ENCODE peak calls at places on chromosomes 11 and 22, in six cellular contexts. One of them, this sample, is unnamed.

GRCh38 chr11:126423743-126424142 is 68.3 kb downstream of the ST3GAL4 start:
- DNase-seq in adrenal gland: peak; percentile 88
- DNase-seq in A549: no peak
- DNase-seq in prostate gland: no peak
- DNase-seq in dorsolateral prefrontal cortex: no peak
- DNase-seq in lower leg skin: no peak
- DNase-seq in this sample: no peak

GRCh38 chr11:8374716-8375115 is 111.0 kb upstream of the LMO1 start:
- DNase-seq in A549: no peak
- DNase-seq in lower leg skin: no peak
- DNase-seq in dorsolateral prefrontal cortex: no peak
- DNase-seq in prostate gland: no peak
- DNase-seq in adrenal gland: no peak
- DNase-seq in this sample: no peak

GRCh38 chr11:32435947-32436750 is 810 bp upstream of the WT1 start:
- DNase-seq in adrenal gland: no peak
- DNase-seq in lower leg skin: no peak
- DNase-seq in dorsolateral prefrontal cortex: no peak
- DNase-seq in A549: no peak
- DNase-seq in prostate gland: no peak
- DNase-seq in this sample: no peak

GRCh38 chr11:129723146-129723963 is 92.3 kb upstream of the TMEM45B start:
- DNase-seq in A549: no peak
- DNase-seq in lower leg skin: peak; percentile 81
- DNase-seq in adrenal gland: no peak
- DNase-seq in prostate gland: no peak
- DNase-seq in dorsolateral prefrontal cortex: no peak
- DNase-seq in this sample: no peak

GRCh38 chr11:65362320-65362931 is 7.9 kb downstream of the TIGD3 start:
- DNase-seq in dorsolateral prefrontal cortex: no peak
- DNase-seq in A549: no peak
- DNase-seq in lower leg skin: no peak
- DNase-seq in prostate gland: no peak
- DNase-seq in adrenal gland: no peak
- DNase-seq in this sample: no peak

GRCh38 chr22:36986242-36986821 is 32.9 kb downstream of the TST start:
- DNase-seq in A549: no peak
- DNase-seq in lower leg skin: peak; percentile 63
- DNase-seq in adrenal gland: no peak
- DNase-seq in dorsolateral prefrontal cortex: no peak
- DNase-seq in prostate gland: no peak
- DNase-seq in this sample: no peak

GRCh38 chr11:12287374-12288211 is 89.8 kb upstream of the PARVA start:
- DNase-seq in dorsolateral prefrontal cortex: no peak
- DNase-seq in adrenal gland: peak; percentile 86
- DNase-seq in A549: peak; percentile 97
- DNase-seq in prostate gland: peak; percentile 8
- DNase-seq in lower leg skin: peak; percentile 88
- DNase-seq in this sample: peak; percentile 86

GRCh38 chr11:119055901-119056300 is 1.1 kb downstream of the HYOU1 start:
- DNase-seq in A549: peak; percentile 57
- DNase-seq in prostate gland: no peak
- DNase-seq in adrenal gland: no peak
- DNase-seq in dorsolateral prefrontal cortex: no peak
- DNase-seq in lower leg skin: no peak
- DNase-seq in this sample: no peak

GRCh38 chr22:48807155-48807554 is 1020.5 kb downstream of the BRD1 start:
- DNase-seq in prostate gland: no peak
- DNase-seq in dorsolateral prefrontal cortex: peak; percentile 24
- DNase-seq in lower leg skin: peak; percentile 83
- DNase-seq in adrenal gland: no peak
- DNase-seq in A549: no peak
- DNase-seq in this sample: peak; percentile 81

DNA sequence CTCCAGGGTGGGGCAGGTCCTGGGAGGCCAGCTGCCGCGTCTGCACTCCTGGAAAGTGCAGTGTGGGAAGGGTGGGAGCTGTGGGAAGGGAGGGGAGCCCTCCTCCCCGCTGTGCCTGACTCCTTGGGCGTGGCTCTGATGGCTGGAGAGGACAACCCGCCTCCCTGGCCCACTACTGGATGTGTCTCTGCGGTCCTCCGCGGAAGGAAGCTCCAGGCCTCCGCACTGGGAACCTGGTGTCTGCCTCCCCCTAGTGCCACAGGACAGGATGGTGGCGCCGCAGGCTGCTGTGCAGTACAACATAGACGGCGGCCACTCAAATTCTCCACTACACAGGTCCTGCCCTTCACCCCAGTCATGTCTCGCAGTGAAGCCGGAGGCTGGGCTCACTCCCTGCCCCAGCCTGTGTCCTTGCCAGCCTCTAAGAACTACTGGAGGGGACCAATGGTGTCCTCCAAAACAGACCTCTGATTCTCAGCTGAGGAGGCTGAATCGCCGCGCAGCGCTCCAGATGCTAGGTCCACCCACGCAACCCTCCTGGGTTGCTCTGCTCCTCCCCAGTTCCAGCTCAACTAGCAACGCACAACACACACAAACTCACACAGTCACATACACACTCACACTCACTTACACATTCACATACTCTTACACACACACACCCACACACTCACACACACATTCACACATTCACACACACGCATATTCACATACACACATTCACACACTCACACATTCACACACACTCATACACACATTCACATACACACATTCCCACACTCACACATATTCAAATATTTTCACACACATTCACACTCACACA is 12.4 kb upstream of the DSCAML1 start:
- DNase-seq in adrenal gland: peak; percentile 56
- DNase-seq in lower leg skin: no peak
- DNase-seq in dorsolateral prefrontal cortex: peak; percentile 80
- DNase-seq in prostate gland: peak; percentile 19
- DNase-seq in A549: peak; percentile 86
- DNase-seq in this sample: no peak
- TF ChIP-seq CTCF in adrenal gland: peak; percentile 18
- TF ChIP-seq CTCF in lower leg skin: no peak
- TF ChIP-seq CTCF in dorsolateral prefrontal cortex: peak; percentile 83
- TF ChIP-seq CTCF in prostate gland: no peak
- TF ChIP-seq CTCF in A549: peak; percentile 57
- TF ChIP-seq CTCF in this sample: peak; percentile 55

GRCh38 chr22:46027219-46028068 is 50.5 kb upstream of the WNT7B start:
- DNase-seq in dorsolateral prefrontal cortex: peak; percentile 78
- DNase-seq in adrenal gland: peak; percentile 80
- DNase-seq in prostate gland: no peak
- DNase-seq in lower leg skin: no peak
- DNase-seq in A549: no peak
- DNase-seq in this sample: no peak
- TF ChIP-seq CTCF in dorsolateral prefrontal cortex: peak; percentile 53
- TF ChIP-seq CTCF in adrenal gland: no peak
- TF ChIP-seq CTCF in prostate gland: no peak
- TF ChIP-seq CTCF in lower leg skin: no peak
- TF ChIP-seq CTCF in A549: no peak
- TF ChIP-seq CTCF in this sample: no peak

GRCh38 chr22:35651085-35651484 is 2.8 kb downstream of the APOL6 start:
- DNase-seq in dorsolateral prefrontal cortex: no peak
- DNase-seq in adrenal gland: no peak
- DNase-seq in lower leg skin: peak; percentile 29
- DNase-seq in prostate gland: no peak
- DNase-seq in A549: no peak
- DNase-seq in this sample: peak; percentile 32
- TF ChIP-seq CTCF in dorsolateral prefrontal cortex: no peak
- TF ChIP-seq CTCF in adrenal gland: no peak
- TF ChIP-seq CTCF in lower leg skin: no peak
- TF ChIP-seq CTCF in prostate gland: no peak
- TF ChIP-seq CTCF in A549: no peak
- TF ChIP-seq CTCF in this sample: no peak

GRCh38 chr11:81497202-81497804 is 1236.4 kb downstream of the FAM181B start:
- DNase-seq in lower leg skin: no peak
- DNase-seq in A549: peak; percentile 3
- DNase-seq in prostate gland: no peak
- DNase-seq in dorsolateral prefrontal cortex: no peak
- DNase-seq in adrenal gland: peak; percentile 14
- DNase-seq in this sample: no peak
- TF ChIP-seq CTCF in lower leg skin: no peak
- TF ChIP-seq CTCF in A549: peak; percentile 42
- TF ChIP-seq CTCF in prostate gland: peak; percentile 39
- TF ChIP-seq CTCF in dorsolateral prefrontal cortex: peak; percentile 59
- TF ChIP-seq CTCF in adrenal gland: peak; percentile 83
- TF ChIP-seq CTCF in this sample: peak; percentile 69